ENCODE peak calls at places on chromosomes 5 and 9, in eight cellular contexts. R, U, C, S, A, M, Q and L are unnamed samples. For H3K36me3, the result is how much of the 10 kb centered on the place peaks cover.

GRCh38 chr9:33446507-33447403 is 638 bp downstream of the AQP3 start:
- DNase-seq in Q (peak), A (peak), U (no peak), C (peak), R (peak), M (peak), S (no peak), L (no peak)

GRCh38 chr5:15664961-15665360 is 165.0 kb downstream of the FBXL7 start:
- DNase-seq in C (no peak), A (peak), M (no peak), Q (no peak), U (no peak), R (no peak), S (no peak), L (no peak)

GRCh38 chr9:91223000-91223399 is 138.7 kb downstream of the AUH start:
- DNase-seq in U (no peak), Q (no peak), S (no peak), M (peak), R (no peak), A (no peak), C (no peak), L (no peak)

GRCh38 chr9:128114326-128115186 is 13.0 kb downstream of the PTGES2 start:
- DNase-seq in M (no peak), U (no peak), C (no peak), Q (peak), S (no peak), A (no peak), R (no peak), L (no peak)

GRCh38 chr9:81456431-81456970 is 232.8 kb downstream of the TLE1 start:
- DNase-seq in U (no peak), R (no peak), S (no peak), C (peak), Q (no peak), A (peak), M (no peak), L (no peak)

GRCh38 chr5:31185951-31186350 is 7.5 kb upstream of the CDH6 start:
- DNase-seq in A (no peak), S (no peak), Q (no peak), C (no peak), U (no peak), R (no peak), M (no peak), L (no peak)

GRCh38 chr5:115267617-115268016 is 4.9 kb upstream of the PGGT1B start:
- DNase-seq in C (peak), U (no peak), A (no peak), S (no peak), R (no peak), Q (no peak), M (peak), L (no peak)

GRCh38 chr5:132115375-132115774 is 41.8 kb downstream of the CSF2 start:
- DNase-seq in U (no peak), R (no peak), A (no peak), S (no peak), Q (no peak), M (no peak), C (no peak), L (no peak)

GRCh38 chr5:68305223-68305865 is 89.8 kb downstream of the PIK3R1 start:
- DNase-seq in Q (no peak), A (no peak), M (no peak), S (no peak), R (no peak), U (no peak), C (no peak), L (no peak)

GRCh38 chr5:103127292-103127691 is 7.2 kb downstream of the PPIP5K2 start:
- DNase-seq in M (no peak), Q (no peak), R (no peak), A (no peak), U (no peak), C (no peak), S (no peak), L (no peak)

GRCh38 chr5:103923616-103924168 is 361.1 kb upstream of the NUDT12 start:
- DNase-seq in M (no peak), Q (no peak), A (no peak), U (no peak), R (no peak), S (no peak), C (no peak), L (no peak)

GRCh38 chr9:21015122-21015815 is 16.2 kb downstream of the HACD4 start:
- DNase-seq in C (no peak), M (no peak), U (no peak), S (no peak), R (no peak), A (no peak), Q (no peak), L (no peak)

GRCh38 chr9:99169982-99170761 is 51.6 kb downstream of the ALG2 start:
- DNase-seq in U (no peak), S (no peak), R (no peak), M (no peak), A (no peak), Q (no peak), C (no peak), L (no peak)

GRCh38 chr9:7676757-7677156 is 122.8 kb downstream of the DMAC1 start:
- DNase-seq in Q (no peak), U (no peak), A (no peak), C (no peak), R (no peak), M (no peak), S (no peak), L (no peak)

GRCh38 chr5:178121450-178122276 is 8.3 kb downstream of the N4BP3 start:
- DNase-seq in A (no peak), R (no peak), C (no peak), M (no peak), U (no peak), Q (peak), S (peak), L (no peak)
- H3K4me3 ChIP-seq in A (no peak), R (no peak), C (peak), M (no peak), U (no peak), Q (no peak), S (peak), L (no peak)

GRCh38 chr5:34928267-34928666 is 1.1 kb upstream of the DNAJC21 start:
- DNase-seq in U (no peak), M (no peak), A (no peak), Q (no peak), R (no peak), S (no peak), C (no peak), L (no peak)
- H3K36me3 ChIP-seq in U (under half), M (under half), A (under half), Q (under half), R (under half), S (under half), C (under half), L (under half)

DNA sequence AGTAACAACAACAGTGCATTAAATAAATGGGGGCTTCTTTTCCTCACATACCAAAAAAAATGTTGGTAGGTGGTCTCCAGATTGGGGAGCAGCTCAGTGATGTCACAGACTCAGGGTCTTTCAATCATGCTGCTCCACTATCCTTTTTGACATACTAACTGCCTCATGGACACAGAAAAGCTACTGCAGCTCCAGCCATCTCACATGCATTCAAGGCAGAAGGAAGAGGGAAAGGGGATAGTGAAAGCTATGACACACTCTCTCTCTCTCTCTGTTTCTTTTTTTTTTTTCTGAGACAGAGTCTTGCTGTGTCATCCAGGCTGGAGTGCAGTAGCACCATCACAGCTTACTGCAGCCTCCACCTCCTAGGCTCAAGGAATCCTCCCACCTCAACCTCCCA is 7.9 kb upstream of the ADGRD2 start:
- DNase-seq in C (no peak), Q (no peak), A (no peak), M (no peak), S (no peak), R (no peak), U (no peak), L (no peak)
- TF ChIP-seq CTCF in C (no peak), Q (no peak), A (no peak), M (no peak), S (no peak), R (no peak), U (no peak), L (no peak)

GRCh38 chr9:112348257-112348992 is 15.0 kb upstream of the PTBP3 start:
- DNase-seq in Q (peak), U (no peak), S (peak), M (peak), R (no peak), C (no peak), A (peak), L (peak)
- H3K4me3 ChIP-seq in Q (peak), U (peak), S (peak), M (peak), R (peak), C (no peak), A (peak), L (peak)

GRCh38 chr5:62607615-62608014 is 29.0 kb downstream of the LRRC70 start:
- DNase-seq in R (no peak), C (no peak), U (no peak), A (no peak), Q (no peak), M (no peak), S (no peak), L (no peak)

GRCh38 chr5:62608529-62609511 is 30.2 kb downstream of the LRRC70 start:
- DNase-seq in S (peak), M (no peak), U (no peak), C (no peak), A (no peak), Q (no peak), R (no peak), L (no peak)

GRCh38 chr5:62606878-62607277 is 28.3 kb downstream of the LRRC70 start:
- DNase-seq in R (no peak), U (no peak), A (peak), Q (no peak), M (no peak), C (no peak), S (no peak), L (no peak)

GRCh38 chr5:62603934-62604333 is 25.3 kb downstream of the LRRC70 start:
- DNase-seq in R (no peak), S (no peak), U (no peak), A (no peak), M (no peak), Q (no peak), C (peak), L (no peak)

GRCh38 chr5:62605638-62606037 is 27.0 kb downstream of the LRRC70 start:
- DNase-seq in S (no peak), U (no peak), R (no peak), A (no peak), Q (no peak), C (no peak), M (no peak), L (no peak)
- H3K36me3 ChIP-seq in S (under half), U (under half), R (under half), A (under half), Q (under half), C (under half), M (under half), L (under half)